ENCODE peak calls at places on chromosomes 4 and X, in seven cellular contexts. M is foreskin keratinocyte, R is SJSA1, X is IMR-90, H is left ventricle myocardium inferior, G is aorta, K is fibroblast of lung. E is an unnamed sample.

GRCh38 chr4:4851081-4851480 is 8.4 kb upstream of the MSX1 start:
- DNase-seq in M (no peak), R (no peak), X (no peak), H (no peak), G (no peak), K (no peak), E (no peak)

GRCh38 chr4:8771258-8771590 is 100.4 kb downstream of the HMX1 start:
- DNase-seq in M (no peak), R (no peak), X (no peak), H (peak), G (peak), K (no peak), E (no peak)

GRCh38 chr4:70601422-70602039 is 9.5 kb downstream of the AMBN start:
- DNase-seq in M (peak), R (no peak), X (peak), H (no peak), G (peak), K (peak), E (peak)

GRCh38 chrX:148035371-148035770 is 54.2 kb downstream of the FMR1NB start:
- DNase-seq in M (no peak), R (no peak), X (no peak), H (no peak), G (no peak), K (no peak), E (no peak)

GRCh38 chr4:20062054-20062453 is 189.7 kb upstream of the SLIT2 start:
- DNase-seq in M (no peak), R (peak), X (peak), H (no peak), G (no peak), K (no peak), E (no peak)

GRCh38 chrX:132407704-132408103 is 81.1 kb downstream of the MBNL3 start:
- DNase-seq in M (no peak), R (no peak), X (no peak), H (no peak), G (no peak), K (no peak), E (no peak)

GRCh38 chr4:123018391-123018755 is 96.0 kb upstream of the NUDT6 start:
- DNase-seq in M (no peak), R (no peak), X (no peak), H (no peak), G (no peak), K (no peak), E (no peak)

GRCh38 chr4:80180743-80181142 is 16.6 kb upstream of the PRDM8 start:
- DNase-seq in M (no peak), R (no peak), X (peak), H (no peak), G (no peak), K (peak), E (no peak)

GRCh38 chrX:70054391-70054790 is 4.7 kb upstream of the AWAT2 start:
- DNase-seq in M (no peak), R (no peak), X (no peak), H (no peak), G (no peak), K (no peak), E (no peak)

GRCh38 chrX:152901816-152902501 is 4.1 kb downstream of the ZNF185 start:
- DNase-seq in M (no peak), R (no peak), X (no peak), H (no peak), G (no peak), K (peak), E (no peak)

GRCh38 chr4:6907658-6908191 is 1.9 kb upstream of the TBC1D14 start:
- DNase-seq in M (no peak), R (no peak), X (no peak), H (no peak), G (peak), K (no peak), E (no peak)

GRCh38 chr4:21290562-21290961 is 590.3 kb downstream of the PACRGL start:
- DNase-seq in M (no peak), R (no peak), X (no peak), H (no peak), G (no peak), K (no peak), E (no peak)

GRCh38 chr4:121358473-121358872 is 22.3 kb downstream of the QRFPR start:
- DNase-seq in M (no peak), R (peak), X (peak), H (no peak), G (no peak), K (peak), E (no peak)

GRCh38 chr4:127188847-127189246 is 443.9 kb upstream of the INTU start:
- DNase-seq in M (no peak), R (no peak), X (peak), H (no peak), G (no peak), K (peak), E (no peak)

GRCh38 chrX:14899607-14900006 is 26.4 kb downstream of the MOSPD2 start:
- DNase-seq in M (no peak), R (peak), X (peak), H (no peak), G (no peak), K (peak), E (no peak)

GRCh38 chrX:51641421-51642021 is 22.8 kb upstream of the CENPVL3 start:
- DNase-seq in M (no peak), R (peak), X (peak), H (no peak), G (no peak), K (peak), E (no peak)

GRCh38 chrX:43808231-43808630 is 74.0 kb downstream of the MAOB start:
- DNase-seq in M (no peak), R (no peak), X (no peak), H (no peak), G (no peak), K (no peak), E (no peak)

GRCh38 chr4:98113005-98113404 is 30.3 kb downstream of the STPG2 start:
- DNase-seq in M (no peak), R (no peak), X (peak), H (no peak), G (no peak), K (peak), E (no peak)

GRCh38 chr4:57442834-57443291 is 332.7 kb upstream of the IGFBP7 start:
- DNase-seq in M (peak), R (peak), X (peak), H (peak), G (no peak), K (peak), E (no peak)

GRCh38 chr4:149831656-149832208 is 16.1 kb upstream of the IQCM start:
- DNase-seq in M (no peak), R (no peak), X (no peak), H (no peak), G (no peak), K (no peak), E (no peak)

GRCh38 chr4:57550143-57550542 is 440.0 kb upstream of the IGFBP7 start:
- DNase-seq in M (no peak), R (no peak), X (no peak), H (no peak), G (no peak), K (no peak), E (no peak)

GRCh38 chr4:102345795-102346100 is 466 bp upstream of the SLC39A8 start:
- DNase-seq in M (no peak), R (no peak), X (no peak), H (no peak), G (no peak), K (peak), E (no peak)

GRCh38 chr4:157128395-157128794 is 52.4 kb downstream of the GLRB start:
- DNase-seq in M (peak), R (peak), X (peak), H (no peak), G (no peak), K (peak), E (peak)

DNA sequence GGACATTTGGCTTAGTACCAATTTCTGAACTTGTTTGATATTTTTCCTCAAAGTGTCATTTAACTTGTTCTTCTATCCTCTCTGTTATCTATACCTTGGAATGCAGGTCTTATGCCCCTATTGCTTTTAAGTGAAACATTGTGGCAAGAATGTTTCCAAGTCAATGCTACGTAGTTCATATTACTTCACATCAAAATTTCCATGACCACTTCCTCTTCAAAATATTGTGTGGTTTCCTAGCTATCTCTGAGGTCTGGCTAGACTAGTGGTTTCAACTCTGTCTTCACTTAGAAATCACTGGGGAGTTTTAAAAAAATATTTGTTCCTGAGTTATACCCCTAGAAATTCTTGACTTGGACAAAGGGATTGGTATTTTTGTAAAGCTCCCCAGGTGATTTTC is 20.2 kb upstream of the RASGEF1B start:
- DNase-seq in M (no peak), R (no peak), X (no peak), H (no peak), G (no peak), K (no peak), E (no peak)
- H3K27ac ChIP-seq in M (no peak), R (no peak), X (no peak), H (no peak), G (no peak), K (no peak), E (peak)

GRCh38 chr4:100960232-100960631 is 387.1 kb downstream of the PPP3CA start:
- DNase-seq in M (peak), R (no peak), X (no peak), H (no peak), G (no peak), K (no peak), E (peak)
- H3K27ac ChIP-seq in M (no peak), R (no peak), X (no peak), H (no peak), G (no peak), K (no peak), E (no peak)

GRCh38 chr4:154332681-154333421 is 158.7 kb downstream of the DCHS2 start:
- DNase-seq in M (no peak), R (no peak), X (peak), H (no peak), G (peak), K (peak), E (no peak)
- H3K27ac ChIP-seq in M (no peak), R (no peak), X (no peak), H (no peak), G (no peak), K (no peak), E (no peak)

DNA sequence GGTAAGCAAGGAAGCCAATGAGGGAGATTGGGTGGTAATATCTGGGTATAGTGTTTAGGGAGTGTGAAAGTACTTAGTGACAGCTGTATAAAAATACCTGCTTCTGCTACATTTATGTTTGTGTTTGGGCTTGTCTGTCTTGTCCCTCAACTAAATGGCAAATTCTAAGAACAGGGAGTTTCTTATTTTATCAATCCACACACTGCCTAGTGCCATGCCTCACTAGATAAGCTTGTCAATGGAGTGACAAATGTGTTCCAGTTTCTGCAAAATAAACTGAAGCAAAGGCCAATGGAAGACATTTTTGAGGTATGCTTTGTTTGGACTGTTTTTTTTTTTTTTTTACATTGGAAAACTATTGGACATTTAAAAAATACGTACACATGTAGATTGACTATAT is 418.0 kb downstream of the SH2D1A start:
- DNase-seq in M (no peak), R (no peak), X (no peak), H (no peak), G (no peak), K (no peak), E (no peak)
- H3K27ac ChIP-seq in M (no peak), R (no peak), X (no peak), H (no peak), G (no peak), K (no peak), E (no peak)

GRCh38 chrX:48684134-48684533 is 535 bp downstream of the WAS start:
- DNase-seq in M (no peak), R (no peak), X (no peak), H (no peak), G (no peak), K (no peak), E (no peak)

GRCh38 chrX:48685416-48685815 is 1.8 kb downstream of the WAS start:
- DNase-seq in M (no peak), R (no peak), X (no peak), H (no peak), G (no peak), K (no peak), E (no peak)

GRCh38 chrX:48688531-48689142 is 5.0 kb downstream of the WAS start:
- DNase-seq in M (no peak), R (no peak), X (no peak), H (no peak), G (no peak), K (no peak), E (no peak)

GRCh38 chrX:48681539-48682183 is 1.9 kb upstream of the WAS start:
- DNase-seq in M (no peak), R (no peak), X (no peak), H (no peak), G (no peak), K (no peak), E (no peak)

DNA sequence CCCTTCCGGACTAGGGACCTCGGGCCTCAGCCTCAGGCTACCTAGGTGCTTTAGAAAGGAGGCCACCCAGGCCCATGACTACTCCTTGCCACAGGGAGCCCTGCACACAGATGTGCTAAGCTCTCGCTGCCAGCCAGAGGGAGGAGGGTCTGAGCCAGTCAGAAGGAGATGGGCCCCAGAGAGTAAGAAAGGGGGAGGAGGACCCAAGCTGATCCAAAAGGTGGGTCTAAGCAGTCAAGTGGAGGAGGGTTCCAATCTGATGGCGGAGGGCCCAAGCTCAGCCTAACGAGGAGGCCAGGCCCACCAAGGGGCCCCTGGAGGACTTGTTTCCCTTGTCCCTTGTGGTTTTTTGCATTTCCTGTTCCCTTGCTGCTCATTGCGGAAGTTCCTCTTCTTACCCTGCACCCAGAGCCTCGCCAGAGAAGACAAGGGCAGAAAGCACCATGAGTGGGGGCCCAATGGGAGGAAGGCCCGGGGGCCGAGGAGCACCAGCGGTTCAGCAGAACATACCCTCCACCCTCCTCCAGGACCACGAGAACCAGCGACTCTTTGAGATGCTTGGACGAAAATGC is at the start of gene WAS:
- DNase-seq in M (no peak), R (no peak), X (no peak), H (no peak), G (peak), K (no peak), E (no peak)
- H3K27ac ChIP-seq in M (no peak), R (no peak), X (no peak), H (peak), G (no peak), K (no peak), E (no peak)

DNA sequence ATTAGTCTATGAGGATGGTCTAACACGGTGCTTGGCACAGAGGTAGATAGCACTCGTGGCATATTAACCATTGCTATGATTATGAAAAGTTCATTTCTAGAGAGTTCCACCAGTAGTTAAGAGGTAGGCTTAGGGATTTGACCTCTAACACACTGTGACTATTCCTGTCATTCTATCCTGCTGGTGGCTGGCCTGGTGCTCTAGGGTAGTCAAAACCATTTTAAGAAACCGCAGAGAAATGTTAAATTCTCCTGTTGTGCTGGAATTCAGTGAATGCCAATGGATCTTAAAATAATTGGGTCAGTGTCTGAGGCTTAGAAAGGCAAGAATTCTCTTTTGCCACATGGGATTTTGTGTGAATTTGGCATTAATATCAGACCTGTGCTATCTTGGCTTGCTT is 53.9 kb downstream of the VGLL1 start:
- DNase-seq in M (no peak), R (no peak), X (no peak), H (no peak), G (no peak), K (no peak), E (no peak)
- H3K27ac ChIP-seq in M (no peak), R (no peak), X (no peak), H (no peak), G (no peak), K (no peak), E (no peak)

GRCh38 chr4:478373-478772 is 20.6 kb downstream of the ZNF721 start:
- DNase-seq in M (peak), R (no peak), X (peak), H (no peak), G (no peak), K (peak), E (no peak)
- H3K27ac ChIP-seq in M (no peak), R (no peak), X (no peak), H (no peak), G (no peak), K (no peak), E (no peak)

GRCh38 chrX:7574325-7574724 is 268.6 kb upstream of the VCX start:
- DNase-seq in M (peak), R (no peak), X (no peak), H (no peak), G (no peak), K (no peak), E (peak)

GRCh38 chrX:7568130-7568529 is 274.8 kb upstream of the VCX start:
- DNase-seq in M (no peak), R (no peak), X (no peak), H (no peak), G (no peak), K (no peak), E (no peak)

GRCh38 chrX:7568597-7568996 is 274.4 kb upstream of the VCX start:
- DNase-seq in M (no peak), R (no peak), X (no peak), H (no peak), G (no peak), K (no peak), E (no peak)

DNA sequence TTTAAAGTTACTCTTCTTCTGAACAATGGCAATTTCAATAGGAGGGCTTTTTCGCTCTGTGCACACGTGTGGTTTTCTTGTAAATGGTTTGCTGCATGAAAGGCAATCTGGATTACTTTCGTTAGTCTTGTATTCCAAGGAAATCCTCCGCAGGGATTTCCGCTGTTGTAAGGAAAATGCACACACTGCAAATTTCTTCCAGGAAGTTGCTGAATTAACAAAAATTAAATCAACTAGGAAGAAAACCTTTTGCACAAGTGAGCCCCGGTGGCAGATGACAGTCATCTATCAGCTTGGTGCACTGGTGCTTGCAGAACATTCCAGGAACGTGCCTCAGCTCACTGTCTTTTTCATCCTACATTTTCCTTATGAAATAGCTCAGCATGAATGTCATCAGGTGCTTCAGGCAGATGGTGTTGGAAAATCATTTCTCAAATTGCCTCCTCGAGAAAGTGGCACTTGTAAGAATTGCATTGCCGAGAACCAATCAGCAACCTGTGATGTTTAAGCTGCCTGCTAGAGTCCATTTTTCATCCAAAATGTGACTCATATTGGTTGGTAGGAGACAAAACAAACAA is 272.4 kb upstream of the VCX start:
- DNase-seq in M (no peak), R (no peak), X (no peak), H (no peak), G (no peak), K (no peak), E (no peak)
- H3K27ac ChIP-seq in M (no peak), R (no peak), X (no peak), H (no peak), G (no peak), K (no peak), E (no peak)

GRCh38 chrX:73916489-73916888 is 353.5 kb downstream of the CHIC1 start:
- DNase-seq in M (no peak), R (peak), X (no peak), H (no peak), G (no peak), K (no peak), E (no peak)
- H3K27ac ChIP-seq in M (no peak), R (peak), X (peak), H (no peak), G (no peak), K (peak), E (peak)

DNA sequence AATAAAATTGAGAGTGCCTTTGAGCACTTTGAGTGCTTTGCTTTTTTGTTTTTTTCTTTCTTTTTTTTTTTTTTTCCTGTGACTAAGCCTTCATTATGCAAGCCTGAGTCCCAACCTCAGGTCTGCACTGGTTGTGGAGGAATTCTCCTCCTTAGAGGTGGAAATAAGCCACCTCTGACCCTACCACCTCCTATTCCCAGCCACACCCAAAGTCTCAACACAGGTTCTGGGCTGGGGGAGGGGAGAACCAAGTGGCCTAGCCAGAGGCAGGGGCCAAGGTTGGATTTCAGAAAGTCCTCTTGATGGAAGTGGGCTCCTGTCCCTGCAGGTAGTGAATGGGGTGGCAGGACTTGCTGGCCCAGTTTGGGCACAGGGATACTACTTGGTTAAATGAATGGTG is 180.2 kb downstream of the ARAP2 start:
- DNase-seq in M (peak), R (no peak), X (no peak), H (no peak), G (no peak), K (peak), E (no peak)
- H3K27ac ChIP-seq in M (no peak), R (no peak), X (no peak), H (no peak), G (no peak), K (no peak), E (no peak)